ENCODE peak calls at places on chromosomes 3 and 15, in nine cellular contexts. One of them, this sample, is unnamed.

GRCh38 chr15:90266061-90266431 is 574 bp downstream of the NGRN start:
- DNase-seq in Panc1: peak
- DNase-seq in fibroblast of lung: peak
- DNase-seq in IMR-90: peak
- DNase-seq in epithelial cell of esophagus: peak
- DNase-seq in BJ: no peak
- DNase-seq in heart left ventricle: peak
- DNase-seq in adrenal gland: peak
- DNase-seq in cardiac fibroblast: peak
- DNase-seq in this sample: no peak

GRCh38 chr15:92715753-92716152 is 60.2 kb upstream of the FAM174B start:
- DNase-seq in adrenal gland: no peak
- DNase-seq in BJ: no peak
- DNase-seq in IMR-90: peak
- DNase-seq in epithelial cell of esophagus: no peak
- DNase-seq in cardiac fibroblast: peak
- DNase-seq in fibroblast of lung: peak
- DNase-seq in heart left ventricle: no peak
- DNase-seq in Panc1: no peak
- DNase-seq in this sample: no peak

GRCh38 chr3:101938262-101938847 is 89.0 kb downstream of the NFKBIZ start:
- DNase-seq in cardiac fibroblast: no peak
- DNase-seq in BJ: no peak
- DNase-seq in Panc1: no peak
- DNase-seq in epithelial cell of esophagus: no peak
- DNase-seq in fibroblast of lung: no peak
- DNase-seq in heart left ventricle: no peak
- DNase-seq in adrenal gland: no peak
- DNase-seq in IMR-90: no peak
- DNase-seq in this sample: no peak

GRCh38 chr3:97391167-97391566 is 373.4 kb upstream of the ARL6 start:
- DNase-seq in IMR-90: no peak
- DNase-seq in adrenal gland: no peak
- DNase-seq in heart left ventricle: no peak
- DNase-seq in fibroblast of lung: no peak
- DNase-seq in epithelial cell of esophagus: no peak
- DNase-seq in BJ: no peak
- DNase-seq in Panc1: no peak
- DNase-seq in cardiac fibroblast: no peak
- DNase-seq in this sample: no peak

GRCh38 chr15:48582472-48583235 is 62.9 kb downstream of the FBN1 start:
- DNase-seq in BJ: no peak
- DNase-seq in Panc1: no peak
- DNase-seq in fibroblast of lung: peak
- DNase-seq in IMR-90: peak
- DNase-seq in cardiac fibroblast: peak
- DNase-seq in adrenal gland: no peak
- DNase-seq in heart left ventricle: no peak
- DNase-seq in epithelial cell of esophagus: peak
- DNase-seq in this sample: peak

GRCh38 chr3:191962324-191962723 is 501.4 kb downstream of the PYDC2 start:
- DNase-seq in epithelial cell of esophagus: no peak
- DNase-seq in IMR-90: no peak
- DNase-seq in Panc1: no peak
- DNase-seq in fibroblast of lung: no peak
- DNase-seq in adrenal gland: no peak
- DNase-seq in cardiac fibroblast: no peak
- DNase-seq in BJ: no peak
- DNase-seq in heart left ventricle: no peak
- DNase-seq in this sample: no peak

GRCh38 chr15:47803767-47804166 is 86.5 kb downstream of the SEMA6D start:
- DNase-seq in IMR-90: no peak
- DNase-seq in heart left ventricle: no peak
- DNase-seq in epithelial cell of esophagus: peak
- DNase-seq in cardiac fibroblast: no peak
- DNase-seq in fibroblast of lung: peak
- DNase-seq in BJ: no peak
- DNase-seq in Panc1: no peak
- DNase-seq in adrenal gland: no peak
- DNase-seq in this sample: no peak

GRCh38 chr3:184018424-184018973 is 815 bp upstream of the ABCC5 start:
- DNase-seq in cardiac fibroblast: no peak
- DNase-seq in IMR-90: no peak
- DNase-seq in adrenal gland: no peak
- DNase-seq in heart left ventricle: no peak
- DNase-seq in BJ: no peak
- DNase-seq in fibroblast of lung: no peak
- DNase-seq in epithelial cell of esophagus: no peak
- DNase-seq in Panc1: no peak
- DNase-seq in this sample: no peak

GRCh38 chr3:33201195-33201594 is 17.4 kb downstream of the SUSD5 start:
- DNase-seq in BJ: no peak
- DNase-seq in Panc1: no peak
- DNase-seq in adrenal gland: no peak
- DNase-seq in fibroblast of lung: no peak
- DNase-seq in heart left ventricle: no peak
- DNase-seq in cardiac fibroblast: no peak
- DNase-seq in epithelial cell of esophagus: no peak
- DNase-seq in IMR-90: no peak
- DNase-seq in this sample: no peak

GRCh38 chr3:125684199-125684598 is 88.9 kb upstream of the OSBPL11 start:
- DNase-seq in Panc1: no peak
- DNase-seq in cardiac fibroblast: peak
- DNase-seq in adrenal gland: peak
- DNase-seq in fibroblast of lung: peak
- DNase-seq in IMR-90: peak
- DNase-seq in epithelial cell of esophagus: no peak
- DNase-seq in heart left ventricle: no peak
- DNase-seq in BJ: no peak
- DNase-seq in this sample: no peak

GRCh38 chr3:194129581-194130133 is 6.3 kb upstream of the HES1 start:
- DNase-seq in Panc1: no peak
- DNase-seq in IMR-90: no peak
- DNase-seq in epithelial cell of esophagus: no peak
- DNase-seq in adrenal gland: no peak
- DNase-seq in heart left ventricle: no peak
- DNase-seq in cardiac fibroblast: peak
- DNase-seq in fibroblast of lung: no peak
- DNase-seq in BJ: no peak
- DNase-seq in this sample: no peak

GRCh38 chr3:30639937-30640336 is 33.5 kb downstream of the TGFBR2 start:
- DNase-seq in heart left ventricle: no peak
- DNase-seq in IMR-90: no peak
- DNase-seq in cardiac fibroblast: no peak
- DNase-seq in epithelial cell of esophagus: no peak
- DNase-seq in BJ: no peak
- DNase-seq in fibroblast of lung: no peak
- DNase-seq in adrenal gland: no peak
- DNase-seq in Panc1: no peak
- DNase-seq in this sample: no peak

GRCh38 chr3:30641612-30642251 is 35.3 kb downstream of the TGFBR2 start:
- DNase-seq in cardiac fibroblast: no peak
- DNase-seq in epithelial cell of esophagus: no peak
- DNase-seq in adrenal gland: no peak
- DNase-seq in heart left ventricle: no peak
- DNase-seq in Panc1: no peak
- DNase-seq in IMR-90: no peak
- DNase-seq in fibroblast of lung: no peak
- DNase-seq in BJ: no peak
- DNase-seq in this sample: no peak

GRCh38 chr3:30642715-30643361 is 36.4 kb downstream of the TGFBR2 start:
- DNase-seq in BJ: no peak
- DNase-seq in heart left ventricle: no peak
- DNase-seq in Panc1: no peak
- DNase-seq in fibroblast of lung: no peak
- DNase-seq in adrenal gland: no peak
- DNase-seq in IMR-90: no peak
- DNase-seq in cardiac fibroblast: no peak
- DNase-seq in epithelial cell of esophagus: no peak
- DNase-seq in this sample: no peak

GRCh38 chr3:30638685-30639412 is 32.4 kb downstream of the TGFBR2 start:
- DNase-seq in Panc1: no peak
- DNase-seq in fibroblast of lung: no peak
- DNase-seq in cardiac fibroblast: peak
- DNase-seq in adrenal gland: no peak
- DNase-seq in IMR-90: no peak
- DNase-seq in epithelial cell of esophagus: no peak
- DNase-seq in heart left ventricle: peak
- DNase-seq in BJ: no peak
- DNase-seq in this sample: no peak

DNA sequence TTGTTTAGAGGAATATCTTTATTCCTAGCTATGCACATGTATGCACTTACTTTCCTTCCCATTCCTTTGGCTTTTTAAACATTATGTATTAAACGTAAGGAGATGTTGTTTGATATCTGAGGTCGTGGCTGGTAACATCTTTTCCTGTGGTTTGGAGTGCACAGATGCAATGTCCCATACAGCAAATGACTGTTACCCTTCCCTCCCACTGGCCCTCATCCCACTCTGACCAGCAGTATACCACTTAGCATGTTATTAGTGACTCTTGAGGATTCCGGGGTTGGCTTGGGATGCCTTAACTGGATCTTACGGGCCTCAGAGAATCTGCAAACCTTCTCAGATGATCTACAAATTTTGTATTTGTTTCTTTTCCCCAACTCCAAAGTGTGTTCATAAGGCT is 34.5 kb downstream of the TGFBR2 start:
- DNase-seq in heart left ventricle: no peak
- DNase-seq in adrenal gland: no peak
- DNase-seq in Panc1: no peak
- DNase-seq in fibroblast of lung: no peak
- DNase-seq in cardiac fibroblast: no peak
- DNase-seq in epithelial cell of esophagus: no peak
- DNase-seq in BJ: no peak
- DNase-seq in IMR-90: no peak
- DNase-seq in this sample: no peak
- H3K4me3 ChIP-seq in heart left ventricle: no peak
- H3K4me3 ChIP-seq in adrenal gland: no peak
- H3K4me3 ChIP-seq in Panc1: no peak
- H3K4me3 ChIP-seq in fibroblast of lung: no peak
- H3K4me3 ChIP-seq in cardiac fibroblast: no peak
- H3K4me3 ChIP-seq in epithelial cell of esophagus: no peak
- H3K4me3 ChIP-seq in BJ: no peak
- H3K4me3 ChIP-seq in IMR-90: no peak
- H3K4me3 ChIP-seq in this sample: no peak

GRCh38 chr3:64685800-64686445 is 1.9 kb downstream of the ADAMTS9 start:
- DNase-seq in Panc1: no peak
- DNase-seq in IMR-90: peak
- DNase-seq in cardiac fibroblast: peak
- DNase-seq in epithelial cell of esophagus: peak
- DNase-seq in adrenal gland: peak
- DNase-seq in heart left ventricle: peak
- DNase-seq in fibroblast of lung: peak
- DNase-seq in BJ: peak
- DNase-seq in this sample: peak
- TF ChIP-seq CTCF in Panc1: peak
- TF ChIP-seq CTCF in IMR-90: peak
- TF ChIP-seq CTCF in cardiac fibroblast: peak
- TF ChIP-seq CTCF in epithelial cell of esophagus: no peak
- TF ChIP-seq CTCF in adrenal gland: no peak
- TF ChIP-seq CTCF in heart left ventricle: peak
- TF ChIP-seq CTCF in fibroblast of lung: peak
- TF ChIP-seq CTCF in BJ: peak
- TF ChIP-seq CTCF in this sample: peak

GRCh38 chr15:35329521-35329921 is 216.4 kb downstream of the DPH6 start:
- DNase-seq in Panc1: no peak
- DNase-seq in BJ: no peak
- DNase-seq in epithelial cell of esophagus: no peak
- DNase-seq in IMR-90: peak
- DNase-seq in fibroblast of lung: peak
- DNase-seq in heart left ventricle: no peak
- DNase-seq in adrenal gland: no peak
- DNase-seq in cardiac fibroblast: no peak
- DNase-seq in this sample: no peak

GRCh38 chr15:35327789-35328188 is 218.2 kb downstream of the DPH6 start:
- DNase-seq in adrenal gland: no peak
- DNase-seq in fibroblast of lung: no peak
- DNase-seq in cardiac fibroblast: no peak
- DNase-seq in epithelial cell of esophagus: no peak
- DNase-seq in heart left ventricle: no peak
- DNase-seq in IMR-90: peak
- DNase-seq in Panc1: no peak
- DNase-seq in BJ: no peak
- DNase-seq in this sample: no peak

GRCh38 chr15:35321926-35322325 is 224.0 kb downstream of the DPH6 start:
- DNase-seq in IMR-90: no peak
- DNase-seq in fibroblast of lung: no peak
- DNase-seq in heart left ventricle: no peak
- DNase-seq in epithelial cell of esophagus: no peak
- DNase-seq in Panc1: no peak
- DNase-seq in cardiac fibroblast: no peak
- DNase-seq in BJ: no peak
- DNase-seq in adrenal gland: no peak
- DNase-seq in this sample: no peak

GRCh38 chr15:35320911-35321310 is 225.1 kb downstream of the DPH6 start:
- DNase-seq in fibroblast of lung: no peak
- DNase-seq in BJ: no peak
- DNase-seq in heart left ventricle: no peak
- DNase-seq in epithelial cell of esophagus: no peak
- DNase-seq in IMR-90: no peak
- DNase-seq in adrenal gland: no peak
- DNase-seq in Panc1: no peak
- DNase-seq in cardiac fibroblast: no peak
- DNase-seq in this sample: no peak

DNA sequence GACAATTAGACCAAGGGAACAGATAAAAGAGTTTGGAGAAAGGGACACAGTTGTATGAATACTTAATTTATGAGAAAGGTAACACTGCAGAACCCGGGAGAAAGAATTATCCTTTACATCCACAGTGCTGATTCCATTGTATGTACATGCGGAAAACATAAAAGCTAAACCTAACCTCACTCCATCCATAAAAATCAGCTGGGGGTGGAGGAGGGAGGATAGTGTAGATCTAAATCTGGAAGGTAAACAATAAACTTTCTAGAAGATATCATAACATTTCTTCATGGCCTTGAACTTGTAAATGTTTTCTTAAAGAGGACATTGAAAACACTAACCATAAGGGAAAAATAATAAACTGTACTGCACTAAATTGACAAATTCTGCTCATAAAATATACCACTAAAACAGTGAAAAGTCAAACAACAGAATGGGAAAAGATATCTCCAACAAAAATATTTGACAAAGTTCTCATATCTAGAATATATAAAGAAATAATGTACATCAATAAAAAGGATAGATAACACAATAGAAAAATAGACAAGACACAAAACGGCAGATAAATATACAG is 220.5 kb downstream of the DPH6 start:
- DNase-seq in epithelial cell of esophagus: no peak
- DNase-seq in adrenal gland: no peak
- DNase-seq in IMR-90: no peak
- DNase-seq in cardiac fibroblast: no peak
- DNase-seq in heart left ventricle: no peak
- DNase-seq in BJ: no peak
- DNase-seq in fibroblast of lung: no peak
- DNase-seq in Panc1: no peak
- DNase-seq in this sample: no peak
- H3K4me3 ChIP-seq in epithelial cell of esophagus: no peak
- H3K4me3 ChIP-seq in adrenal gland: no peak
- H3K4me3 ChIP-seq in IMR-90: no peak
- H3K4me3 ChIP-seq in cardiac fibroblast: no peak
- H3K4me3 ChIP-seq in heart left ventricle: no peak
- H3K4me3 ChIP-seq in BJ: no peak
- H3K4me3 ChIP-seq in fibroblast of lung: no peak
- H3K4me3 ChIP-seq in Panc1: no peak
- H3K4me3 ChIP-seq in this sample: no peak

GRCh38 chr3:43996379-43997301 is 245.0 kb upstream of the TOPAZ1 start:
- DNase-seq in BJ: no peak
- DNase-seq in adrenal gland: no peak
- DNase-seq in fibroblast of lung: peak
- DNase-seq in heart left ventricle: no peak
- DNase-seq in epithelial cell of esophagus: peak
- DNase-seq in cardiac fibroblast: peak
- DNase-seq in IMR-90: no peak
- DNase-seq in Panc1: no peak
- DNase-seq in this sample: no peak
- TF ChIP-seq CTCF in BJ: peak
- TF ChIP-seq CTCF in adrenal gland: no peak
- TF ChIP-seq CTCF in fibroblast of lung: no peak
- TF ChIP-seq CTCF in heart left ventricle: no peak
- TF ChIP-seq CTCF in epithelial cell of esophagus: no peak
- TF ChIP-seq CTCF in cardiac fibroblast: no peak
- TF ChIP-seq CTCF in IMR-90: no peak
- TF ChIP-seq CTCF in Panc1: peak
- TF ChIP-seq CTCF in this sample: peak

This sample was measured in AG09309.